ENCODE peak calls at places on chromosomes 1 and 21, in seven cellular contexts. R is stomach, Q is HCT116, A is prostate gland, J is esophagus muscularis mucosa, D is upper lobe of left lung, T is vagina. K is an unnamed sample.

GRCh38 chr1:173916667-173917066 is 460 bp downstream of the SERPINC1 start:
- DNase-seq in R (no peak), Q (no peak), A (no peak), J (no peak), D (no peak), T (no peak), K (no peak)

GRCh38 chr1:197352011-197352410 is 84.0 kb downstream of the CRB1 start:
- DNase-seq in R (no peak), Q (no peak), A (no peak), J (no peak), D (no peak), T (no peak), K (no peak)

GRCh38 chr1:211198111-211198510 is 61.1 kb upstream of the RCOR3 start:
- DNase-seq in R (no peak), Q (no peak), A (no peak), J (no peak), D (no peak), T (no peak), K (no peak)

GRCh38 chr1:235883261-235883927 is 16.7 kb upstream of the LYST start:
- DNase-seq in R (peak), Q (no peak), A (peak), J (peak), D (no peak), T (no peak), K (no peak)

GRCh38 chr1:147808025-147808424 is 47.6 kb upstream of the GJA5 start:
- DNase-seq in R (no peak), Q (no peak), A (no peak), J (no peak), D (no peak), T (no peak), K (no peak)

GRCh38 chr1:56821462-56821797 is 2.2 kb upstream of the FYB2 start:
- DNase-seq in R (no peak), Q (no peak), A (no peak), J (no peak), D (no peak), T (no peak), K (no peak)

GRCh38 chr21:36606983-36607325 is 92.0 kb upstream of the SIM2 start:
- DNase-seq in R (no peak), Q (no peak), A (no peak), J (no peak), D (no peak), T (no peak), K (no peak)

GRCh38 chr1:83516369-83516768 is 482.6 kb downstream of the TTLL7 start:
- DNase-seq in R (no peak), Q (no peak), A (no peak), J (no peak), D (no peak), T (no peak), K (no peak)

GRCh38 chr1:9410737-9411297 is 118.1 kb downstream of the SPSB1 start:
- DNase-seq in R (no peak), Q (peak), A (no peak), J (no peak), D (no peak), T (no peak), K (no peak)

GRCh38 chr21:34630536-34631143 is 15.7 kb upstream of the RCAN1 start:
- DNase-seq in R (no peak), Q (peak), A (peak), J (no peak), D (no peak), T (no peak), K (no peak)

GRCh38 chr1:109880961-109881894 is 29.4 kb upstream of the CSF1 start:
- DNase-seq in R (no peak), Q (no peak), A (no peak), J (no peak), D (peak), T (no peak), K (no peak)

GRCh38 chr1:201361652-201362504 is 15.6 kb downstream of the TNNT2 start:
- DNase-seq in R (no peak), Q (peak), A (peak), J (no peak), D (no peak), T (no peak), K (peak)

GRCh38 chr21:45887121-45887611 is 94.4 kb upstream of the COL6A1 start:
- DNase-seq in R (no peak), Q (no peak), A (no peak), J (no peak), D (no peak), T (no peak), K (no peak)

GRCh38 chr1:89615676-89616598 is 17.0 kb upstream of the LRRC8C start:
- DNase-seq in R (peak), Q (peak), A (no peak), J (no peak), D (no peak), T (no peak), K (no peak)

GRCh38 chr1:71081697-71082080 is 854 bp upstream of the ZRANB2 start:
- DNase-seq in R (no peak), Q (no peak), A (no peak), J (no peak), D (no peak), T (no peak), K (no peak)

GRCh38 chr1:230215049-230215448 is 148.0 kb downstream of the GALNT2 start:
- DNase-seq in R (peak), Q (no peak), A (no peak), J (no peak), D (no peak), T (no peak), K (no peak)

GRCh38 chr1:216184281-216184680 is 239.0 kb downstream of the USH2A start:
- DNase-seq in R (no peak), Q (no peak), A (no peak), J (no peak), D (no peak), T (no peak), K (no peak)

GRCh38 chr1:182210417-182210816 is 148.9 kb upstream of the ZNF648 start:
- DNase-seq in R (no peak), Q (no peak), A (no peak), J (no peak), D (no peak), T (no peak), K (no peak)

GRCh38 chr21:41289431-41289830 is 27.2 kb upstream of the FAM3B start:
- DNase-seq in R (no peak), Q (peak), A (no peak), J (peak), D (no peak), T (no peak), K (no peak)

GRCh38 chr1:245086389-245086969 is 68.3 kb upstream of the KIF26B start:
- DNase-seq in R (no peak), Q (no peak), A (no peak), J (no peak), D (no peak), T (no peak), K (no peak)

DNA sequence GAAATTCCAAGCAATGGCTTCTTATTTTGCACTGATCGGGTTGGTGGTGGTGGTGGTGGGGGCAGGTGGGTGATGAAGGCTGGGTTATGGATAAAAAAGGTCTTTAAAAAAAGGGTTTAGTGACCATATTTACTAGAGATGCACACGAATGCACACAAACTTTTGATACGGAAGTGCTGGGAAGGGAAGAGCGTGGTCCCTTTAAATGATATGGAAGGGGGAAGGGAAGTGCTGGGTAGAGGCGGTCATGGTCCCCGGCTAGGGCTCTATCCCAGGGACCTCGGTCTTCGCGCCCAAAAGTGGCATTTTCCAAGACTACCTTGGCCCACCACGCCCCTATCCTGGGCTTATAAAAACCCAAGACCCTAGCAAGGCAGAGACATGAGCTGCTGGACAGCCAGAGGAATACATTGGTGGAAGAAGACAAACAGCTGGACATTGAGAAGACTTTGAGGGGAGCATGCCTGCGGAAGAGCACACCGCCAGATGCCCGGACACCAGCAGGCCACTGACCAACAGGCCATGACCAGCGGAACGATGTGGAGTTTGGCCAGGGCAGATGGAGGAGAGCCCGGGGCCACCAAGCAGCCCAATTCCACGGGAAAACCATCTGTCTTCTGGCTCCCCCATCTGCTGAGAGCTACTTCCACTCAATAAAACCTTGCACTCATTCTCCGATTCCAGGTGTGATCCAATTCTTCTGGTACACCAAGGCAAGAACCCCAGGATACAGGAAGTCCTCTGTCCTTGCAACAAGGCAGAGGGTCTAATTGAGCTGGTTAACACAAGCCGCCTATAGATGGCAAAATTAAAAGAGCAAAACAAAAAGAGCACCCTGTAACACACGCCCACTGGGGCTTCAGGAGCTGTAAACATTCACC is 1720.2 kb downstream of the MRPL39 start:
- DNase-seq in R (no peak), Q (no peak), A (no peak), J (no peak), D (peak), T (no peak), K (no peak)
- TF ChIP-seq POLR2A in R (no peak), Q (no peak), A (no peak), J (no peak), D (no peak), T (no peak), K (no peak)

GRCh38 chr1:155983191-155984023 is 5.1 kb upstream of the ARHGEF2 start:
- DNase-seq in R (no peak), Q (peak), A (no peak), J (no peak), D (no peak), T (no peak), K (no peak)
- TF ChIP-seq POLR2AphosphoS5 in R (no peak), Q (peak), A (no peak), J (peak), D (no peak), T (peak), K (no peak)

GRCh38 chr1:39272027-39272790 is 67.7 kb downstream of the MACF1 start:
- DNase-seq in R (no peak), Q (no peak), A (no peak), J (no peak), D (no peak), T (no peak), K (no peak)
- TF ChIP-seq POLR2A in R (no peak), Q (no peak), A (no peak), J (no peak), D (no peak), T (no peak), K (no peak)

GRCh38 chr1:155196103-155196892 is 11.4 kb downstream of the THBS3 start:
- DNase-seq in R (no peak), Q (no peak), A (no peak), J (no peak), D (no peak), T (no peak), K (no peak)
- TF ChIP-seq POLR2AphosphoS5 in R (no peak), Q (no peak), A (no peak), J (no peak), D (no peak), T (no peak), K (no peak)

GRCh38 chr1:58780586-58781452 is 3.0 kb downstream of the JUN start:
- DNase-seq in R (peak), Q (no peak), A (peak), J (no peak), D (no peak), T (no peak), K (no peak)
- TF ChIP-seq POLR2A in R (peak), Q (no peak), A (no peak), J (peak), D (peak), T (no peak), K (no peak)

GRCh38 chr1:203691454-203691853 is 64.8 kb downstream of the ATP2B4 start:
- DNase-seq in R (no peak), Q (no peak), A (no peak), J (no peak), D (no peak), T (no peak), K (no peak)

GRCh38 chr1:203690730-203691129 is 64.1 kb downstream of the ATP2B4 start:
- DNase-seq in R (no peak), Q (no peak), A (no peak), J (no peak), D (no peak), T (no peak), K (no peak)

GRCh38 chr1:203695116-203695515 is 68.5 kb downstream of the ATP2B4 start:
- DNase-seq in R (no peak), Q (no peak), A (no peak), J (no peak), D (no peak), T (no peak), K (no peak)

GRCh38 chr1:203696673-203697072 is 68.3 kb upstream of the LAX1 start:
- DNase-seq in R (no peak), Q (no peak), A (no peak), J (no peak), D (no peak), T (no peak), K (no peak)

GRCh38 chr1:203692565-203693470 is 66.2 kb downstream of the ATP2B4 start:
- DNase-seq in R (peak), Q (peak), A (peak), J (peak), D (no peak), T (no peak), K (no peak)
- TF ChIP-seq POLR2AphosphoS5 in R (peak), Q (peak), A (peak), J (peak), D (peak), T (peak), K (no peak)

GRCh38 chr1:228139406-228139930 is 611 bp upstream of the GUK1 start:
- DNase-seq in R (no peak), Q (no peak), A (no peak), J (no peak), D (peak), T (peak), K (no peak)
- TF ChIP-seq POLR2A in R (no peak), Q (peak), A (no peak), J (no peak), D (no peak), T (peak), K (no peak)

GRCh38 chr1:160672789-160673695 is 26.2 kb upstream of the SLAMF1 start:
- DNase-seq in R (no peak), Q (no peak), A (no peak), J (no peak), D (no peak), T (no peak), K (no peak)
- TF ChIP-seq POLR2AphosphoS5 in R (no peak), Q (no peak), A (no peak), J (no peak), D (no peak), T (no peak), K (no peak)

K was measured in GM12892.